ENCODE peak calls at places on chromosomes 7 and 10, in four cellular contexts. Q is K562, Y is WTC11, A is HepG2. U is an unnamed sample.

GRCh38 chr10:94065344-94065743 is 71.6 kb downstream of the PLCE1 start:
- DNase-seq in Q (no peak), A (no peak), Y (no peak), U (no peak)

GRCh38 chr10:114525368-114525949 is 121.2 kb upstream of the AFAP1L2 start:
- DNase-seq in Y (no peak), A (no peak), Q (no peak), U (no peak)

GRCh38 chr7:98628916-98629525 is 11.9 kb downstream of the NPTX2 start:
- DNase-seq in A (no peak), Y (no peak), Q (no peak), U (no peak)

GRCh38 chr10:87817291-87817872 is 644 bp downstream of the ATAD1 start:
- DNase-seq in A (peak; percentile 9), Q (peak; percentile 5), Y (no peak), U (no peak)

GRCh38 chr7:36278767-36279171 is 110.9 kb upstream of the ANLN start:
- DNase-seq in Y (no peak), Q (no peak), A (no peak), U (peak; percentile 33)

GRCh38 chr10:97915346-97915745 is 65.7 kb downstream of the GOLGA7B start:
- DNase-seq in Q (no peak), Y (no peak), A (no peak), U (no peak)

GRCh38 chr7:29431686-29432085 is 131.9 kb upstream of the PRR15 start:
- DNase-seq in Y (no peak), Q (no peak), A (no peak), U (no peak)

GRCh38 chr7:131532570-131533091 is 23.8 kb downstream of the PODXL start:
- DNase-seq in Y (no peak), Q (no peak), A (no peak), U (no peak)

GRCh38 chr10:86213148-86213547 is 153.4 kb downstream of the GRID1 start:
- DNase-seq in A (no peak), Q (no peak), Y (no peak), U (no peak)

GRCh38 chr7:70414368-70414767 is 717.6 kb upstream of the GALNT17 start:
- DNase-seq in Y (no peak), Q (no peak), A (no peak), U (no peak)

GRCh38 chr7:24108906-24109376 is 175.0 kb upstream of the NPY start:
- DNase-seq in A (peak; percentile 83), Y (no peak), Q (no peak), U (no peak)

GRCh38 chr7:31311465-31312074 is 29.0 kb downstream of the NEUROD6 start:
- DNase-seq in Q (no peak), A (no peak), Y (peak; percentile 16), U (no peak)

GRCh38 chr10:100022403-100022802 is 12.7 kb upstream of the DNMBP start:
- DNase-seq in Q (no peak), A (no peak), Y (no peak), U (no peak)

GRCh38 chr10:10078476-10078875 is 939.2 kb upstream of the CELF2 start:
- DNase-seq in Q (no peak), A (no peak), Y (no peak), U (no peak)

GRCh38 chr10:104155591-104155990 is 33.6 kb downstream of the SFR1 start:
- DNase-seq in A (no peak), Q (no peak), Y (no peak), U (no peak)

GRCh38 chr10:110897184-110897583 is 21.8 kb downstream of the BBIP1 start:
- DNase-seq in Q (no peak), Y (no peak), A (no peak), U (no peak)

GRCh38 chr10:110901954-110902819 is 16.8 kb downstream of the BBIP1 start:
- DNase-seq in A (no peak), Y (no peak), Q (no peak), U (no peak)

GRCh38 chr10:110900983-110901382 is 18.0 kb downstream of the BBIP1 start:
- DNase-seq in Q (no peak), A (no peak), Y (no peak), U (no peak)

GRCh38 chr10:110893559-110894179 is 21.9 kb downstream of the PDCD4 start:
- DNase-seq in Y (no peak), Q (peak; percentile 30), A (peak; percentile 34), U (peak; percentile 52)

GRCh38 chr10:110898391-110898790 is 20.6 kb downstream of the BBIP1 start:
- DNase-seq in A (no peak), Q (no peak), Y (no peak), U (no peak)
- TF ChIP-seq ELF4 in A (no peak), Q (no peak), Y (no peak), U (no peak)

DNA sequence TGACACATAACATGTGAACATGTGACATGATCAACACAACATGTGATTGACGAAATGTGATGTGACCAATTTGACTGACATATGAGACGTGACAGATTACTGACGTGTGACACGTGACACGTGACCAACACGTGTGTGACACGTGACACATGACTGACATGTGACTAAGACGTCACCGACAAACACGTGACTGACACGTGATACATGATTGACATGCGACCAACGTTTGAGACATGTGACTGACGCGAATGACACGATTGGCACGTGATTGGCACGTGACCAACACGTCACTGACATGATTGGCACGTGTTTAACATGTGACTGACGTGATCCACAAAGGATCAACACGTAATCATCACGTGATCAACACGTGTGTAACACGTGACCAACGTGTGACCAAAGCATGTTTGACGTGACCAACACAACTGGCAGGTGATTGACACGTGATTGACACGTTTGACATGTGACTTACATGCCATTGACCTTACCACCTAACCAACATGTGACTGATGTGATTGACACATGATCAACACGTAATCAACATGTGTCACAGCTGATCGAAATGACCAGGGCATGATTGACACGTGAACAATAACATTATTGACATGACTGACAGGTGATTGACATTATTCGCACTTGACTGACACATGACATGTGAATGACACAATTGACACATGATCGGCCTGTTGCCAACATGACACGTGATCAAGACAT is 23.7 kb downstream of the CRPPA start:
- DNase-seq in Q (no peak), A (no peak), Y (no peak), U (no peak)
- TF ChIP-seq ELF4 in Q (no peak), A (no peak), Y (no peak), U (no peak)

DNA sequence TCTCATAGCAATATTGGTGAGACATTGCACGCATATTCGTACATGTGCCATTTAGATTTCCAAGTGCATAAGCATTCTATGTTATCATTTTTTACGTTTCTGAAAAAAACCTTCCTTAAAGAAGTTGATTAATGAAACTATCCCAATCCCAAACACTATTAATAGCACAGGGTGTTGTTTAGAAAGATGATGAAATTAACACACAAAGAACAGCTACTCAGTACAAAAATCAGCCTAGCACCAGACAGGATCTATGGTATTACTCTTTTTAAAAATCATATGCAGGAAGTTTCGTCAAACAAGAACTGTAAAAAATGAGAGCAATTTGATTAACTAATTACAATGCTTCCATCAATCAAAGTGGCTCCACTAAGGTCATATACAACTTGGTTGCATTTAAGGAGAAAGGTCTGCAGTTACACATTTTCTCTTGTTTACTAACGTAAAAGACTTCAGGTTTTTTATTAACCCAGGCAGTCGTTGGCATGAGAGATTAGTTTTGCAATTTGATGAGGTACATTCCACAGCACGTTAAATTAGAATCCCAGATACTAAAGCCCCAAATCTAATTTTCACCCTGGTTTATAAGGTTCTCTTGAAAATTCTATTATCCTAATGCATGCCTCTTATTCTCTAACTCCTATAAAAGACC is 38.1 kb downstream of the SLC35B4 start:
- DNase-seq in A (no peak), Q (no peak), Y (no peak), U (no peak)
- TF ChIP-seq ELF4 in A (no peak), Q (no peak), Y (no peak), U (no peak)

DNA sequence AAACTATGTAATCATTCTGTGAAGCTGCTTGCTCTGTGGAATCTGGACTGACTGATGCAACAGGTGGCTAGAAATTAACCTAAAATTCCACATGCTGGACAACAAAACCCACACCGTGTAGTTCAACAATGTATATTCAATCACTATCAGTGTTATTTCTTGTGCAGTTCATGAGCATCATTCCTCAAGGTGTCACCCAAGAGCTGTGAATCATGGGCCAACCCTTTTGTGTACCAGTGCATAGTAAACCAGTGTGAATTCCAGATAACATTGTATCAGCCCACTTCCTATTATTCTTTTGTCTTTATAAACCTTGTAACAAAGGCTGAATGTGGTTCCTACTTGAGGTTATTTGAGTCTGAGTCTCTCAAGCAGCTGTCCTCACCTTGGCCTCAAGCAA is 905.2 kb upstream of the ZNF722 start:
- DNase-seq in Y (no peak), A (no peak), Q (no peak), U (no peak)
- TF ChIP-seq ELF4 in Y (no peak), A (no peak), Q (no peak), U (no peak)

GRCh38 chr7:142329062-142329788 is 71.4 kb upstream of the PRSS58 start:
- DNase-seq in Q (no peak), A (no peak), Y (no peak), U (no peak)
- TF ChIP-seq ELF4 in Q (no peak), A (no peak), Y (no peak), U (no peak)

GRCh38 chr7:7183061-7183832 is 903 bp downstream of the C1GALT1 start:
- DNase-seq in Q (peak; percentile 57), Y (peak; percentile 56), A (no peak), U (peak; percentile 35)

GRCh38 chr7:7182156-7183060 is at the start of gene C1GALT1:
- DNase-seq in Q (peak; percentile 96), A (peak; percentile 95), Y (peak; percentile 98), U (peak; percentile 92)

GRCh38 chr7:7180725-7181428 is 1.5 kb upstream of the C1GALT1 start:
- DNase-seq in Y (no peak), Q (no peak), A (peak; percentile 34), U (no peak)

GRCh38 chr7:7183833-7184463 is 1.6 kb downstream of the C1GALT1 start:
- DNase-seq in Y (no peak), A (no peak), Q (no peak), U (no peak)

GRCh38 chr7:7181519-7182155 is 707 bp upstream of the C1GALT1 start:
- DNase-seq in A (peak; percentile 75), Y (peak; percentile 30), Q (peak; percentile 75), U (peak; percentile 13)
- TF ChIP-seq ELF4 in A (peak; percentile 3), Y (no peak), Q (peak; percentile 54), U (no peak)